ENCODE peak calls at places on chromosomes 13 and 19, in eight cellular contexts. C is HAP-1, W is fibroblast of pulmonary artery, Z is retinal pigment epithelial cell, H is brain microvascular endothelial cell, R is choroid plexus epithelial cell, P is thyroid gland, F is astrocyte of the spinal cord. D is an unnamed sample.

GRCh38 chr13:99087130-99087953 is 109.5 kb upstream of the DOCK9 start:
- DNase-seq in W (peak; percentile 84), C (peak; percentile 94), F (peak; percentile 85), H (peak; percentile 73), Z (peak; percentile 55), P (peak; percentile 93), R (peak; percentile 87), D (no peak)

GRCh38 chr13:111228262-111229144 is 91.9 kb upstream of the TEX29 start:
- DNase-seq in H (peak; percentile 98), P (no peak), Z (peak; percentile 25), F (peak; percentile 97), R (peak; percentile 95), C (no peak), W (no peak), D (no peak)

GRCh38 chr19:13018037-13018914 is 23.0 kb downstream of the NFIX start:
- DNase-seq in F (peak; percentile 75), P (peak; percentile 78), W (peak; percentile 69), Z (no peak), H (no peak), C (no peak), R (no peak), D (no peak)

GRCh38 chr13:75149781-75150180 is 332.2 kb downstream of the TBC1D4 start:
- DNase-seq in W (no peak), F (no peak), P (no peak), C (no peak), Z (no peak), R (no peak), H (no peak), D (no peak)

GRCh38 chr13:37526710-37527446 is 71.7 kb downstream of the POSTN start:
- DNase-seq in P (no peak), Z (no peak), C (no peak), R (peak; percentile 73), F (peak; percentile 65), W (peak; percentile 49), H (peak; percentile 49), D (peak; percentile 94)

GRCh38 chr19:12202250-12202649 is 39.4 kb downstream of the ZNF136 start:
- DNase-seq in Z (no peak), H (no peak), F (no peak), P (peak; percentile 45), W (no peak), R (peak; percentile 14), C (no peak), D (no peak)

GRCh38 chr13:37132211-37132610 is 26.7 kb upstream of the CSNK1A1L start:
- DNase-seq in W (no peak), H (peak; percentile 49), R (no peak), F (no peak), Z (no peak), P (no peak), C (no peak), D (no peak)

GRCh38 chr19:12721656-12722565 is 1.8 kb downstream of the TNPO2 start:
- DNase-seq in Z (peak; percentile 45), R (peak; percentile 89), H (peak; percentile 41), C (peak; percentile 78), F (peak; percentile 78), P (peak; percentile 68), W (peak; percentile 82), D (peak; percentile 73)

GRCh38 chr13:112744306-112745021 is 54.6 kb downstream of the ATP11A start:
- DNase-seq in P (peak; percentile 70), W (peak; percentile 46), H (no peak), Z (no peak), R (no peak), F (no peak), C (no peak), D (peak; percentile 28)

GRCh38 chr13:98353750-98354149 is 176.7 kb upstream of the RNF113B start:
- DNase-seq in H (no peak), P (no peak), Z (no peak), R (no peak), F (peak; percentile 32), W (no peak), C (no peak), D (no peak)

GRCh38 chr13:27967203-27967735 is 1.8 kb downstream of the CDX2 start:
- DNase-seq in C (peak; percentile 37), R (no peak), F (no peak), W (no peak), Z (no peak), H (no peak), P (no peak), D (no peak)
- H3K4me3 ChIP-seq in C (peak overlapping the region; percentile 53), R (no peak overlapping the region), F (no peak overlapping the region), W (no peak overlapping the region), Z (no peak overlapping the region), H (no peak overlapping the region), P (no peak overlapping the region), D (no peak overlapping the region)

GRCh38 chr19:47019431-47020041 is at the start of gene NPAS1:
- DNase-seq in H (no peak), F (no peak), C (peak; percentile 68), Z (no peak), R (no peak), P (no peak), W (no peak), D (no peak)
- H3K4me3 ChIP-seq in H (peak within 1 kb of the TSS; percentile 17), F (no peak within 1 kb of the TSS), C (peak within 1 kb of the TSS; percentile 57), Z (peak within 1 kb of the TSS; percentile 21), R (peak within 1 kb of the TSS; percentile 14), P (no peak within 1 kb of the TSS), W (peak within 1 kb of the TSS; percentile 40), D (peak within 1 kb of the TSS; percentile 55)

DNA sequence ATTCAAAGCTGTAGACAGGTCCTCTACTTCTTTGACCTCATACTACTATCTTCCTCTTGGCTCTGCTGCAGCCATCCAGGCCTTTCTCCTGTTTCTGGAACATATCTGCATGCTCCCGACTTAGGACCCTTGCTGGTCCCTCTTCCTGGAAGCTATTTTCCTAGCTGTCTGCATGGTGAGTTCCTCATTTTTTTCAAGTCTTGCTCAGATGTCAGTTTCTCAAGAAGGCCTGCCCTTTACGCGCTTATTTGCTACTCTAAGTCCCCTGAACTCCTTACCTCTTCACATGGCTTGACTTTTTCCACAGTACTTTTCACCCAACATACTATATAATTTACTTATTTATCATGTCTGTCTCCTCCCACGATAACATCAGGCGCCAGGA is 31.4 kb downstream of the DNAJC3 start:
- DNase-seq in P (no peak), W (no peak), R (no peak), H (no peak), F (no peak), Z (no peak), C (no peak), D (no peak)
- H3K4me3 ChIP-seq in P (no peak overlapping the region), W (no peak overlapping the region), R (no peak overlapping the region), H (no peak overlapping the region), F (no peak overlapping the region), Z (no peak overlapping the region), C (no peak overlapping the region), D (no peak overlapping the region)

DNA sequence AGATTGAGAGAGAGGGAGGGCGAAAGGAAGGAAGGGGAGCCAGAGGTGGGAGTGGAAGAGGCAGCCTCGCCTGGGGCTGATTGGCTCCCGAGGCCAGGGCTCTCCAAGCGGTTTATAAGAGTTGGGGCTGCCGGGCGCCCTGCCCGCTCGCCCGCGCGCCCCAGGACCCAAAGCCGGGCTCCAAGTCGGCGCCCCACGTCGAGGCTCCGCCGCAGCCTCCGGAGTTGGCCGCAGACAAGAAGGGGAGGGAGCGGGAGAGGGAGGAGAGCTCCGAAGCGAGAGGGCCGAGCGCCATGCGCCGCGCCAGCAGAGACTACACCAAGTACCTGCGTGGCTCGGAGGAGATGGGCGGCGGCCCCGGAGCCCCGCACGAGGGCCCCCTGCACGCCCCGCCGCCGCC is at the start of gene TNFSF11:
- DNase-seq in P (no peak), H (no peak), Z (no peak), F (no peak), W (no peak), R (peak; percentile 51), C (no peak), D (no peak)
- H3K4me3 ChIP-seq in P (no peak within 1 kb of the TSS), H (peak within 1 kb of the TSS; percentile 78), Z (no peak within 1 kb of the TSS), F (peak within 1 kb of the TSS; percentile 53), W (peak within 1 kb of the TSS; percentile 41), R (peak within 1 kb of the TSS; percentile 70), C (no peak within 1 kb of the TSS), D (peak within 1 kb of the TSS; percentile 36)

GRCh38 chr13:77522444-77522843 is 13.1 kb upstream of the SCEL start:
- DNase-seq in W (no peak), Z (no peak), R (no peak), C (no peak), F (no peak), P (peak; percentile 27), H (no peak), D (no peak)
- H3K4me3 ChIP-seq in W (no peak overlapping the region), Z (no peak overlapping the region), R (no peak overlapping the region), C (no peak overlapping the region), F (no peak overlapping the region), P (no peak overlapping the region), H (no peak overlapping the region), D (no peak overlapping the region)

GRCh38 chr19:3463959-3464796 is 16.1 kb downstream of the SMIM24 start:
- DNase-seq in R (no peak), P (no peak), H (no peak), C (no peak), W (no peak), Z (no peak), F (no peak), D (no peak)
- H3K4me3 ChIP-seq in R (no peak overlapping the region), P (no peak overlapping the region), H (no peak overlapping the region), C (no peak overlapping the region), W (no peak overlapping the region), Z (no peak overlapping the region), F (no peak overlapping the region), D (no peak overlapping the region)